ENCODE peak calls at places on chromosome 7, in ten cellular contexts. Y is C1 segment of cervical spinal cord; J is ELR; M is sciatic nerve; C is activated naive CD4-positive, alpha-beta T cell treated with anti-CD3 and anti-CD28 coated beads, Interleukin-2, amount 50 U/mL, for 72 hours; L is iPS-NIHi11; K is effector memory CD8-positive, alpha-beta T cell; D is T-cell; F is T-helper 17 cell; Q is HT-29. B is an unnamed sample.

GRCh38 chr7:138173548-138173947 is 97.3 kb downstream of the AKR1D1 start:
- DNase-seq in Y (no peak), J (no peak), M (no peak), C (no peak), L (no peak), K (no peak), D (no peak), F (no peak), Q (no peak), B (no peak)

GRCh38 chr7:157928171-157928794 is 591.5 kb downstream of the DNAJB6 start:
- DNase-seq in Y (no peak), J (no peak), M (no peak), C (no peak), L (no peak), K (no peak), D (no peak), F (no peak), Q (no peak), B (no peak)

GRCh38 chr7:129782257-129783096 is 170.3 kb downstream of the UBE2H start:
- DNase-seq in Y (no peak), J (no peak), M (no peak), C (no peak), L (no peak), K (no peak), D (no peak), F (no peak), Q (no peak), B (peak)

GRCh38 chr7:47285860-47286491 is 295.9 kb downstream of the TNS3 start:
- DNase-seq in Y (no peak), J (no peak), M (peak), C (no peak), L (no peak), K (no peak), D (no peak), F (no peak), Q (no peak), B (no peak)

GRCh38 chr7:40311307-40311706 is 176.5 kb downstream of the SUGCT start:
- DNase-seq in Y (no peak), J (no peak), M (no peak), C (no peak), L (no peak), K (no peak), D (no peak), F (no peak), Q (no peak), B (no peak)

GRCh38 chr7:2173184-2173827 is 59.4 kb downstream of the MAD1L1 start:
- DNase-seq in Y (no peak), J (no peak), M (no peak), C (no peak), L (no peak), K (no peak), D (no peak), F (no peak), Q (no peak), B (no peak)

GRCh38 chr7:148982596-148983219 is 45.6 kb downstream of the PDIA4 start:
- DNase-seq in Y (no peak), J (peak), M (no peak), C (no peak), L (no peak), K (no peak), D (no peak), F (no peak), Q (peak), B (peak)

GRCh38 chr7:100008525-100008924 is 6.9 kb upstream of the ZKSCAN1 start:
- DNase-seq in Y (no peak), J (no peak), M (no peak), C (no peak), L (no peak), K (no peak), D (no peak), F (no peak), Q (peak), B (no peak)

GRCh38 chr7:106036004-106036403 is 72.9 kb downstream of the CDHR3 start:
- DNase-seq in Y (no peak), J (no peak), M (no peak), C (no peak), L (no peak), K (no peak), D (no peak), F (no peak), Q (no peak), B (no peak)

GRCh38 chr7:90262438-90262837 is 17.5 kb downstream of the CFAP69 start:
- DNase-seq in Y (no peak), J (peak), M (no peak), C (no peak), L (peak), K (no peak), D (no peak), F (no peak), Q (peak), B (no peak)

GRCh38 chr7:142739927-142740492 is 9.3 kb upstream of the PRSS1 start:
- DNase-seq in Y (no peak), J (peak), M (no peak), C (no peak), L (no peak), K (no peak), D (no peak), F (no peak), Q (peak), B (no peak)

GRCh38 chr7:794671-795329 is 37.5 kb upstream of the SUN1 start:
- DNase-seq in Y (no peak), J (no peak), M (no peak), C (no peak), L (no peak), K (no peak), D (no peak), F (no peak), Q (no peak), B (no peak)

GRCh38 chr7:121372376-121373024 is 23.6 kb downstream of the FAM3C start:
- DNase-seq in Y (no peak), J (no peak), M (no peak), C (no peak), L (no peak), K (no peak), D (no peak), F (no peak), Q (no peak), B (no peak)

GRCh38 chr7:17680026-17680425 is 260.3 kb downstream of the SNX13 start:
- DNase-seq in Y (peak), J (peak), M (peak), C (no peak), L (no peak), K (no peak), D (no peak), F (no peak), Q (no peak), B (no peak)

GRCh38 chr7:68958571-68958970 is 639.7 kb upstream of the AUTS2 start:
- DNase-seq in Y (no peak), J (no peak), M (no peak), C (no peak), L (no peak), K (no peak), D (no peak), F (no peak), Q (no peak), B (no peak)

GRCh38 chr7:107694395-107694794 is 33.8 kb downstream of the SLC26A4 start:
- DNase-seq in Y (peak), J (no peak), M (no peak), C (no peak), L (no peak), K (no peak), D (no peak), F (no peak), Q (no peak), B (no peak)

GRCh38 chr7:41425926-41426325 is 277.0 kb downstream of the INHBA start:
- DNase-seq in Y (no peak), J (peak), M (no peak), C (no peak), L (no peak), K (no peak), D (no peak), F (no peak), Q (no peak), B (no peak)

GRCh38 chr7:7138897-7139296 is 43.4 kb upstream of the C1GALT1 start:
- DNase-seq in Y (no peak), J (no peak), M (no peak), C (no peak), L (no peak), K (no peak), D (no peak), F (no peak), Q (no peak), B (no peak)

GRCh38 chr7:111076205-111076604 is 14.7 kb upstream of the LRRN3 start:
- DNase-seq in Y (no peak), J (peak), M (no peak), C (no peak), L (no peak), K (no peak), D (no peak), F (no peak), Q (no peak), B (peak)

GRCh38 chr7:22597845-22598244 is 97.9 kb upstream of the STEAP1B start:
- DNase-seq in Y (no peak), J (peak), M (no peak), C (no peak), L (no peak), K (no peak), D (no peak), F (no peak), Q (no peak), B (no peak)

GRCh38 chr7:73893342-73894101 is 32.6 kb downstream of the TMEM270 start:
- DNase-seq in Y (peak), J (no peak), M (no peak), C (no peak), L (no peak), K (no peak), D (no peak), F (no peak), Q (no peak), B (no peak)

GRCh38 chr7:32143271-32143670 is 73.1 kb upstream of the PDE1C start:
- DNase-seq in Y (no peak), J (peak), M (no peak), C (no peak), L (no peak), K (no peak), D (no peak), F (no peak), Q (no peak), B (no peak)

GRCh38 chr7:124411796-124412195 is 353.8 kb downstream of the GPR37 start:
- DNase-seq in Y (no peak), J (no peak), M (no peak), C (no peak), L (no peak), K (no peak), D (no peak), F (no peak), Q (no peak), B (no peak)

GRCh38 chr7:140876519-140877248 is 48.0 kb downstream of the BRAF start:
- DNase-seq in Y (no peak), J (peak), M (no peak), C (no peak), L (no peak), K (no peak), D (no peak), F (no peak), Q (peak), B (no peak)

GRCh38 chr7:111499027-111499426 is 63.3 kb downstream of the IMMP2L start:
- DNase-seq in Y (no peak), J (peak), M (no peak), C (no peak), L (no peak), K (no peak), D (no peak), F (no peak), Q (peak), B (no peak)

GRCh38 chr7:155869784-155870076 is 57.5 kb upstream of the SHH start:
- DNase-seq in Y (no peak), J (no peak), M (no peak), C (no peak), L (no peak), K (no peak), D (no peak), F (no peak), Q (no peak), B (no peak)

GRCh38 chr7:21256310-21256877 is 171.5 kb upstream of the SP4 start:
- DNase-seq in Y (no peak), J (peak), M (no peak), C (peak), L (no peak), K (peak), D (no peak), F (no peak), Q (peak), B (no peak)

GRCh38 chr7:67006966-67007365 is 10.3 kb downstream of the TYW1 start:
- DNase-seq in Y (no peak), J (no peak), M (no peak), C (no peak), L (no peak), K (no peak), D (no peak), F (no peak), Q (no peak), B (no peak)

GRCh38 chr7:132964886-132965285 is 117.0 kb downstream of the CHCHD3 start:
- DNase-seq in Y (no peak), J (no peak), M (no peak), C (no peak), L (no peak), K (no peak), D (no peak), F (no peak), Q (no peak), B (no peak)